ENCODE peak calls at places on chromosomes 1 and 21, in ten cellular contexts. D is Caki2; S is endothelial cell; U is ELR; T is NCI-H1930; X is T follicular helper cell; E is BJ; W is RPMI7951; F is RWPE1; Z is stimulated activated CD8-positive, alpha-beta memory T cell treated with anti-CD3 and anti-CD28 coated beads, Interleukin-15, amount 100 ng/mL, for 1 hour. M is an unnamed sample.
A peak's percentile ranks its signal among the peaks of the same experiment; 100 is the strongest.

GRCh38 chr1:237562247-237562823 is 328.4 kb downstream of the ZP4 start:
- DNase-seq in D (peak; percentile 54), S (no peak), U (peak; percentile 90), T (peak; percentile 65), X (no peak), E (peak; percentile 5), W (peak; percentile 50), F (peak; percentile 56), Z (no peak), M (no peak)

GRCh38 chr1:209618756-209619420 is 33.3 kb downstream of the LAMB3 start:
- DNase-seq in D (no peak), S (no peak), U (peak; percentile 30), T (no peak), X (no peak), E (no peak), W (peak; percentile 80), F (no peak), Z (no peak), M (no peak)

GRCh38 chr21:27047331-27048314 is 80.7 kb upstream of the ADAMTS5 start:
- DNase-seq in D (peak; percentile 45), S (no peak), U (peak; percentile 63), T (no peak), X (no peak), E (no peak), W (peak; percentile 32), F (no peak), Z (no peak), M (no peak)

GRCh38 chr21:34890724-34891609 is 158.1 kb downstream of the RUNX1 start:
- DNase-seq in D (no peak), S (peak; percentile 45), U (peak; percentile 70), T (no peak), X (no peak), E (no peak), W (peak; percentile 53), F (no peak), Z (no peak), M (peak; percentile 27)

GRCh38 chr1:117632269-117633067 is 26.6 kb downstream of the TENT5C start:
- DNase-seq in D (no peak), S (no peak), U (no peak), T (no peak), X (no peak), E (no peak), W (no peak), F (no peak), Z (no peak), M (no peak)

GRCh38 chr1:221717491-221717865 is 24.4 kb downstream of the DUSP10 start:
- DNase-seq in D (no peak), S (no peak), U (no peak), T (no peak), X (no peak), E (no peak), W (no peak), F (no peak), Z (no peak), M (no peak)

GRCh38 chr1:196114193-196114592 is 494.0 kb downstream of the KCNT2 start:
- DNase-seq in D (no peak), S (no peak), U (peak; percentile 29), T (no peak), X (no peak), E (no peak), W (no peak), F (peak; percentile 50), Z (no peak), M (no peak)

GRCh38 chr1:66542811-66543767 is 9.1 kb downstream of the SGIP1 start:
- DNase-seq in D (peak; percentile 95), S (no peak), U (peak; percentile 93), T (peak; percentile 61), X (no peak), E (peak; percentile 88), W (peak; percentile 84), F (no peak), Z (no peak), M (no peak)